ENCODE peak calls at places on chromosomes 3 and 15, in six cellular contexts. One of them, this sample, is unnamed.

GRCh38 chr3:174198199-174198598 is 660.9 kb upstream of the NAALADL2 start:
- DNase-seq in psoas muscle: no peak
- DNase-seq in hepatocyte: no peak
- DNase-seq in PC-3: peak
- DNase-seq in glutamatergic neuron: no peak
- DNase-seq in astrocyte of the cerebellum: peak
- DNase-seq in this sample: no peak

GRCh38 chr3:183745300-183746098 is 47.9 kb downstream of the YEATS2 start:
- DNase-seq in psoas muscle: no peak
- DNase-seq in hepatocyte: no peak
- DNase-seq in PC-3: peak
- DNase-seq in glutamatergic neuron: no peak
- DNase-seq in astrocyte of the cerebellum: peak
- DNase-seq in this sample: no peak

GRCh38 chr3:196322-197153 is at the start of gene CHL1:
- DNase-seq in psoas muscle: peak
- DNase-seq in hepatocyte: peak
- DNase-seq in PC-3: no peak
- DNase-seq in glutamatergic neuron: peak
- DNase-seq in astrocyte of the cerebellum: no peak
- DNase-seq in this sample: peak

GRCh38 chr3:64353256-64353655 is 128.0 kb upstream of the PRICKLE2 start:
- DNase-seq in psoas muscle: no peak
- DNase-seq in hepatocyte: no peak
- DNase-seq in PC-3: no peak
- DNase-seq in glutamatergic neuron: no peak
- DNase-seq in astrocyte of the cerebellum: no peak
- DNase-seq in this sample: no peak

GRCh38 chr3:152060701-152061100 is 187.3 kb downstream of the SUCNR1 start:
- DNase-seq in psoas muscle: no peak
- DNase-seq in hepatocyte: no peak
- DNase-seq in PC-3: no peak
- DNase-seq in glutamatergic neuron: no peak
- DNase-seq in astrocyte of the cerebellum: no peak
- DNase-seq in this sample: no peak

GRCh38 chr3:141729240-141729639 is 8.9 kb upstream of the RNF7 start:
- DNase-seq in psoas muscle: no peak
- DNase-seq in hepatocyte: no peak
- DNase-seq in PC-3: no peak
- DNase-seq in glutamatergic neuron: no peak
- DNase-seq in astrocyte of the cerebellum: no peak
- DNase-seq in this sample: no peak

GRCh38 chr3:112123548-112123947 is 9.5 kb downstream of the GCSAM start:
- DNase-seq in psoas muscle: no peak
- DNase-seq in hepatocyte: no peak
- DNase-seq in PC-3: no peak
- DNase-seq in glutamatergic neuron: no peak
- DNase-seq in astrocyte of the cerebellum: no peak
- DNase-seq in this sample: no peak

GRCh38 chr3:31079691-31080090 is 185.2 kb upstream of the GADL1 start:
- DNase-seq in psoas muscle: no peak
- DNase-seq in hepatocyte: no peak
- DNase-seq in PC-3: no peak
- DNase-seq in glutamatergic neuron: no peak
- DNase-seq in astrocyte of the cerebellum: no peak
- DNase-seq in this sample: no peak

GRCh38 chr3:101183151-101183550 is 137.2 kb downstream of the IMPG2 start:
- DNase-seq in psoas muscle: no peak
- DNase-seq in hepatocyte: no peak
- DNase-seq in PC-3: peak
- DNase-seq in glutamatergic neuron: no peak
- DNase-seq in astrocyte of the cerebellum: no peak
- DNase-seq in this sample: no peak

GRCh38 chr3:30428251-30428650 is 178.2 kb upstream of the TGFBR2 start:
- DNase-seq in psoas muscle: no peak
- DNase-seq in hepatocyte: no peak
- DNase-seq in PC-3: peak
- DNase-seq in glutamatergic neuron: no peak
- DNase-seq in astrocyte of the cerebellum: peak
- DNase-seq in this sample: no peak

GRCh38 chr15:23869391-23869790 is 182.3 kb upstream of the NDN start:
- DNase-seq in psoas muscle: peak
- DNase-seq in hepatocyte: peak
- DNase-seq in PC-3: peak
- DNase-seq in glutamatergic neuron: peak
- DNase-seq in astrocyte of the cerebellum: no peak
- DNase-seq in this sample: no peak

DNA sequence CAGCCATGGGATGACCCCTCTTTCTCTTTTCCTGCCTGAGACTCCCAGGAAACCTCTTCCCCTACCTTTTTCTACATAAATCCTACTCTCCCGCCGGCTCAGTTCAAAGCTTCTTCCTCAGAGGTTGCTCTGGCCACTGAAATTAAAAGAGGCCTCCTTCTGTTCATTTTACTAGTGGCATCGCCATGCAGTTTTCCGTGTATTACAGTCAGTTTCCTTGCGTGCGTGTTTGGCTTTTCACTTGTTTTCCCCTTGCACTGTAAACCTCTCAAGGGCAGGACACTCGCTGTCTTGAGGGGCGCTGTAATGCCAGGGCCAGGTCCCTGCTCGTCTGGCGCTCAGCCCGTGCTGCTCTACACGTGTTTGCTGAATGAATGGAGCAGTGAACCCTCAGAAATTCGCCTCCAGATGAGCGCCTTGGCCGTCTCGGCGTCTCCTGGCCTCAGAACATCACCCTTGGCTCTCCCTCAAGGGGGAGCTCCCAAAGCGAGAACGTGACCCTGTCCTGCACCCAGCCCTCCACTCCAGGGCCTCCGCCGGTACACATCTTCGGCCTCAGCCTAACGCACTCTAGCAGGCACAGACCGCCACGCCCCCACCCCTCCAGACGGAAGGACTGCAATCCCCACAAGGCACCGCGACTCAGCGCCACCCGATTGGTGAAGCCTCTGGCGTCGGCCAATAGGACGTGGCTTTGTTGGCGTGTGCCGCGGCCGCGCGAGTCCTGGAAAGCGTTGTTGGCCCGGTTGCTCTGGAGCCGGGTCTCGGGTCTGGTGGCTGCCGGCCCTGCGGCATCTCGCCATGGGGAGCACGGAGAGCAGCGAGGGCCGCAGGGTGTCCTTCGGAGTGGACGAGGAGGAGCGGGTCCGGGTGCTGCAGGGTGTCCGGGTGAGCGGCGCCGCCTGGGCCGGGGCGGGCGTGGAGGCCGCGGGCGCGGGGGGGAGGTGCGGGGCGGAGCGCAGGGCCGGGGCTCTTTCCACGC is at the start of gene CHCHD6:
- DNase-seq in psoas muscle: peak
- DNase-seq in hepatocyte: peak
- DNase-seq in PC-3: peak
- DNase-seq in glutamatergic neuron: peak
- DNase-seq in astrocyte of the cerebellum: peak
- DNase-seq in this sample: peak
- TF ChIP-seq CTCF in psoas muscle: peak
- TF ChIP-seq CTCF in hepatocyte: no peak
- TF ChIP-seq CTCF in PC-3: peak
- TF ChIP-seq CTCF in glutamatergic neuron: no peak
- TF ChIP-seq CTCF in astrocyte of the cerebellum: no peak
- TF ChIP-seq CTCF in this sample: no peak

GRCh38 chr3:136074546-136074945 is 109.0 kb downstream of the PPP2R3A start:
- DNase-seq in psoas muscle: no peak
- DNase-seq in hepatocyte: no peak
- DNase-seq in PC-3: peak
- DNase-seq in glutamatergic neuron: no peak
- DNase-seq in astrocyte of the cerebellum: no peak
- DNase-seq in this sample: no peak

GRCh38 chr3:136068708-136069107 is 103.2 kb downstream of the PPP2R3A start:
- DNase-seq in psoas muscle: no peak
- DNase-seq in hepatocyte: no peak
- DNase-seq in PC-3: peak
- DNase-seq in glutamatergic neuron: no peak
- DNase-seq in astrocyte of the cerebellum: no peak
- DNase-seq in this sample: no peak

GRCh38 chr3:136069933-136070332 is 104.4 kb downstream of the PPP2R3A start:
- DNase-seq in psoas muscle: no peak
- DNase-seq in hepatocyte: no peak
- DNase-seq in PC-3: no peak
- DNase-seq in glutamatergic neuron: no peak
- DNase-seq in astrocyte of the cerebellum: no peak
- DNase-seq in this sample: no peak

GRCh38 chr3:136070334-136070733 is 104.8 kb downstream of the PPP2R3A start:
- DNase-seq in psoas muscle: no peak
- DNase-seq in hepatocyte: no peak
- DNase-seq in PC-3: peak
- DNase-seq in glutamatergic neuron: no peak
- DNase-seq in astrocyte of the cerebellum: peak
- DNase-seq in this sample: no peak

GRCh38 chr3:136070953-136071949 is 105.7 kb downstream of the PPP2R3A start:
- DNase-seq in psoas muscle: peak
- DNase-seq in hepatocyte: peak
- DNase-seq in PC-3: peak
- DNase-seq in glutamatergic neuron: no peak
- DNase-seq in astrocyte of the cerebellum: peak
- DNase-seq in this sample: no peak
- TF ChIP-seq CTCF in psoas muscle: peak
- TF ChIP-seq CTCF in hepatocyte: peak
- TF ChIP-seq CTCF in PC-3: peak
- TF ChIP-seq CTCF in glutamatergic neuron: no peak
- TF ChIP-seq CTCF in astrocyte of the cerebellum: no peak
- TF ChIP-seq CTCF in this sample: no peak

DNA sequence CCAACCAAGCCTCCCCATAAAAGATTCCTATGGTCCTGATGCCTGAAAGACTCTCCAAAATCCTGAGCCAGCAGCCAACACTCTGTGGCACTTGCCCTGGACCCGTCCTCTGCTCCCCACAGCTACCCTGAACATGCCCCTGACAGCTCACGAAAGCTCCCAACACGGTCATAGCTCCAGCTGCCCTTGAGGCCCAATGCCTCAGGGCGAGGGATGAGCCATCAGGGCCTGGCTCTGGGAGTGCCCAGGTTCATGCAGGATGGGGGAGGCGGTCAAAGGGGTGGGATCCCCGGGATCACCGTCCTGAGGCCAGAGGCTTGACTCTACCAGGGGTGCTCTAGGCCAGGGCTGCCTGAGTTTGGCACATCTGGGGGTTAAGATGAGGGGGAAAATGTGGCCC is 72.7 kb upstream of the RPL32 start:
- DNase-seq in psoas muscle: no peak
- DNase-seq in hepatocyte: no peak
- DNase-seq in PC-3: no peak
- DNase-seq in glutamatergic neuron: no peak
- DNase-seq in astrocyte of the cerebellum: no peak
- DNase-seq in this sample: no peak
- TF ChIP-seq CTCF in psoas muscle: no peak
- TF ChIP-seq CTCF in hepatocyte: no peak
- TF ChIP-seq CTCF in PC-3: no peak
- TF ChIP-seq CTCF in glutamatergic neuron: no peak
- TF ChIP-seq CTCF in astrocyte of the cerebellum: no peak
- TF ChIP-seq CTCF in this sample: no peak

DNA sequence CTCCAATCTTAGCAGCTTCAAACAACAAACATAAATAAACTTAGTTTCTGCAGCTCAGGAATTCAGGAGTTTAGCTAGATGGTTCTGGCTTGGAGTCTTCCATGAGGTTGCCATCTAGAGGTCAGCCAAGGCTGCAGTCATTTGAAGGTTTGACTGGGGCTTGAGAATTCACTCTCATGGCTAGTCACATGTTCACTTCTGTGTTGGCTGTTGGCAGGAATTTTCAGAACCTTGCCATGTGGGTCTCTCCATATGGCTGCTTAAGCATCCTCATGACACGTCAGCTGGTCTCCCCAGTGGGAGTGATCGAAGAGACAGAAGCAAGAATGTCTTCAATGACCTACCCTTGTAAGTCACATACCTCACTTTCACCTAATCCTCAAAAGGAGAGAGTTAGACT is 269.2 kb upstream of the CNTN3 start:
- DNase-seq in psoas muscle: no peak
- DNase-seq in hepatocyte: peak
- DNase-seq in PC-3: no peak
- DNase-seq in glutamatergic neuron: no peak
- DNase-seq in astrocyte of the cerebellum: no peak
- DNase-seq in this sample: no peak
- TF ChIP-seq CTCF in psoas muscle: no peak
- TF ChIP-seq CTCF in hepatocyte: peak
- TF ChIP-seq CTCF in PC-3: peak
- TF ChIP-seq CTCF in glutamatergic neuron: peak
- TF ChIP-seq CTCF in astrocyte of the cerebellum: peak
- TF ChIP-seq CTCF in this sample: no peak

GRCh38 chr15:84996055-84996454 is 14.4 kb downstream of the PDE8A start:
- DNase-seq in psoas muscle: no peak
- DNase-seq in hepatocyte: no peak
- DNase-seq in PC-3: no peak
- DNase-seq in glutamatergic neuron: no peak
- DNase-seq in astrocyte of the cerebellum: no peak
- DNase-seq in this sample: no peak
- TF ChIP-seq CTCF in psoas muscle: no peak
- TF ChIP-seq CTCF in hepatocyte: no peak
- TF ChIP-seq CTCF in PC-3: no peak
- TF ChIP-seq CTCF in glutamatergic neuron: no peak
- TF ChIP-seq CTCF in astrocyte of the cerebellum: no peak
- TF ChIP-seq CTCF in this sample: no peak

GRCh38 chr3:122680381-122681293 is at the start of gene PARP14:
- DNase-seq in psoas muscle: peak
- DNase-seq in hepatocyte: peak
- DNase-seq in PC-3: peak
- DNase-seq in glutamatergic neuron: no peak
- DNase-seq in astrocyte of the cerebellum: peak
- DNase-seq in this sample: peak
- TF ChIP-seq CTCF in psoas muscle: no peak
- TF ChIP-seq CTCF in hepatocyte: peak
- TF ChIP-seq CTCF in PC-3: peak
- TF ChIP-seq CTCF in glutamatergic neuron: no peak
- TF ChIP-seq CTCF in astrocyte of the cerebellum: no peak
- TF ChIP-seq CTCF in this sample: no peak